ENCODE peak calls at places on chromosomes 11 and 22, in six cellular contexts. A is DMS79, U is mucosa of descending colon, V is MCF 10A, L is substantia nigra, C is A673. Q is an unnamed sample.

GRCh38 chr11:102495161-102496042 is 35.1 kb downstream of the MMP7 start:
- DNase-seq in A (peak), U (no peak), V (peak), L (no peak), C (peak), Q (no peak)

GRCh38 chr11:69501121-69501489 is 19.6 kb downstream of the LINC01488 start:
- DNase-seq in A (no peak), U (no peak), V (no peak), L (no peak), C (no peak), Q (no peak)

GRCh38 chr11:128201006-128201405 is 386.4 kb downstream of the ETS1 start:
- DNase-seq in A (no peak), U (no peak), V (no peak), L (no peak), C (no peak), Q (no peak)

GRCh38 chr11:3093281-3094191 is 36.3 kb upstream of the CARS1 start:
- DNase-seq in A (no peak), U (no peak), V (no peak), L (no peak), C (no peak), Q (no peak)

GRCh38 chr22:24190159-24190540 is 8.9 kb downstream of the SUSD2 start:
- DNase-seq in A (no peak), U (no peak), V (no peak), L (no peak), C (no peak), Q (no peak)

GRCh38 chr22:44894321-44894720 is 115.5 kb downstream of the PHF21B start:
- DNase-seq in A (no peak), U (no peak), V (no peak), L (no peak), C (no peak), Q (no peak)

GRCh38 chr11:95466406-95466805 is 235.4 kb upstream of the SESN3 start:
- DNase-seq in A (no peak), U (no peak), V (no peak), L (no peak), C (no peak), Q (no peak)

GRCh38 chr11:78380615-78381029 is 37.0 kb downstream of the GAB2 start:
- DNase-seq in A (no peak), U (no peak), V (no peak), L (no peak), C (peak), Q (no peak)

GRCh38 chr11:131978351-131978750 is 607.9 kb downstream of the NTM start:
- DNase-seq in A (no peak), U (no peak), V (no peak), L (no peak), C (no peak), Q (no peak)

GRCh38 chr22:27420817-27421361 is 380.7 kb downstream of the MN1 start:
- DNase-seq in A (no peak), U (peak), V (peak), L (peak), C (peak), Q (no peak)

GRCh38 chr11:29333993-29334780 is 682.6 kb downstream of the KCNA4 start:
- DNase-seq in A (no peak), U (no peak), V (peak), L (no peak), C (peak), Q (no peak)

GRCh38 chr11:31643831-31644230 is 134.3 kb downstream of the ELP4 start:
- DNase-seq in A (no peak), U (no peak), V (peak), L (no peak), C (peak), Q (no peak)

GRCh38 chr11:64502634-64503033 is 88.4 kb upstream of the SLC22A12 start:
- DNase-seq in A (no peak), U (no peak), V (no peak), L (no peak), C (no peak), Q (no peak)

GRCh38 chr22:28630185-28630580 is 49.5 kb downstream of the TTC28 start:
- DNase-seq in A (no peak), U (no peak), V (no peak), L (no peak), C (no peak), Q (no peak)

GRCh38 chr22:46388647-46389046 is 53.1 kb downstream of the TRMU start:
- DNase-seq in A (no peak), U (no peak), V (no peak), L (no peak), C (no peak), Q (no peak)

GRCh38 chr11:69799582-69799981 is 19.6 kb downstream of the FGF3 start:
- DNase-seq in A (no peak), U (no peak), V (peak), L (no peak), C (peak), Q (no peak)

Q was measured in hypothalamus.